ENCODE peak calls at places on chromosome 4, in eight cellular contexts. T, E, N, X, G, Z, O and Q are unnamed samples. For H3K36me3 and H3K27me3, the result is how much of the 10 kb centered on the place peaks cover.

GRCh38 chr4:55180980-55181379 is 55.6 kb upstream of the KDR start:
- DNase-seq in X (no peak), E (peak), G (no peak), N (no peak), Z (no peak), O (no peak), T (no peak), Q (no peak)

GRCh38 chr4:16764622-16765021 is 133.8 kb downstream of the LDB2 start:
- DNase-seq in O (peak), N (no peak), E (no peak), G (peak), X (no peak), Z (no peak), T (no peak), Q (no peak)

GRCh38 chr4:138175337-138175794 is 66.8 kb downstream of the SLC7A11 start:
- DNase-seq in Z (no peak), X (no peak), G (no peak), N (no peak), T (no peak), E (peak), O (peak), Q (no peak)

GRCh38 chr4:172134536-172134935 is 321.3 kb downstream of the GALNTL6 start:
- DNase-seq in Z (no peak), G (no peak), O (no peak), X (no peak), E (peak), N (no peak), T (no peak), Q (no peak)

GRCh38 chr4:24473309-24473721 is 111.0 kb downstream of the DHX15 start:
- DNase-seq in N (no peak), Z (no peak), E (peak), O (peak), X (no peak), T (no peak), G (peak), Q (peak)

GRCh38 chr4:55512077-55512476 is 34.6 kb downstream of the CLOCK start:
- DNase-seq in O (no peak), E (no peak), N (no peak), G (no peak), T (no peak), X (no peak), Z (no peak), Q (no peak)

GRCh38 chr4:40621592-40622512 is 7.8 kb downstream of the RBM47 start:
- DNase-seq in E (peak), T (no peak), O (peak), N (peak), G (peak), Z (peak), X (no peak), Q (peak)

GRCh38 chr4:128386761-128387599 is 99.4 kb upstream of the PGRMC2 start:
- DNase-seq in Z (peak), G (no peak), O (peak), T (peak), E (peak), N (peak), X (no peak), Q (peak)

GRCh38 chr4:80266902-80267380 is 477 bp downstream of the FGF5 start:
- DNase-seq in N (no peak), X (no peak), T (no peak), E (peak), G (no peak), O (peak), Z (no peak), Q (no peak)

GRCh38 chr4:3010577-3010976 is 47.2 kb downstream of the GRK4 start:
- DNase-seq in O (no peak), N (no peak), Z (no peak), X (no peak), G (no peak), T (no peak), E (no peak), Q (no peak)

GRCh38 chr4:81061340-81061730 is 30.8 kb downstream of the BMP3 start:
- DNase-seq in Z (no peak), G (no peak), T (no peak), E (no peak), X (no peak), N (no peak), O (no peak), Q (no peak)

GRCh38 chr4:7145291-7145934 is 46.9 kb upstream of the SORCS2 start:
- DNase-seq in O (no peak), G (no peak), Z (no peak), E (no peak), N (no peak), T (no peak), X (no peak), Q (no peak)

GRCh38 chr4:78369691-78370090 is 181.9 kb upstream of the ANXA3 start:
- DNase-seq in X (no peak), N (no peak), Z (no peak), E (peak), O (no peak), T (no peak), G (no peak), Q (no peak)

GRCh38 chr4:118281611-118282442 is 71.0 kb downstream of the PRSS12 start:
- DNase-seq in O (peak), G (no peak), X (no peak), N (no peak), E (peak), T (no peak), Z (no peak), Q (no peak)

GRCh38 chr4:153781717-153782416 is 7.0 kb downstream of the SFRP2 start:
- DNase-seq in O (peak), T (no peak), X (no peak), G (no peak), Z (no peak), N (no peak), E (peak), Q (no peak)

GRCh38 chr4:15906024-15906443 is 32.5 kb downstream of the FGFBP1 start:
- DNase-seq in N (peak), G (peak), T (no peak), Z (peak), X (no peak), O (no peak), E (peak), Q (no peak)

DNA sequence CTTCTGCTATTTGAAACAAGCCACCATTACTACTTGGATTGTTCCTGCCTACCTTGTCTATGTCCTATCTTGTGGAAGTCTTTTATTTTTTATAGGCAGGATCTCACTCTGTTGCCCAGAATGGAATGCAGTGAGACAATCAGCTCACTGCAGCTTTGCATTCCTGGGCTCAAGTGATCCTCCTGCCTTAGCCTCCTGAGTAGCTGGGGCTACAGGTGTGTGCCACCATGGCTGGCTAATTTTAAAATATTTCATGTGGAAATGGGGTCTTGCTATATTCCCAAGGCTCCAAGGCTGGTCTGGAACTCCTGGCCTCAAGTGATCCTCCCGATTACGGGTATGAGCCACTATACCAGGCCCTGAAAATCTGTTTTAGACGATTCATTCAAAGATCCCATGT is 7.6 kb downstream of the RPS3A start:
- DNase-seq in X (no peak), Z (no peak), N (no peak), E (no peak), O (no peak), T (no peak), G (no peak), Q (no peak)
- H3K36me3 ChIP-seq in X (under half), Z (under half), N (half or more), E (under half), O (under half), T (under half), G (under half), Q (half or more)

GRCh38 chr4:65668201-65669007 is 1.9 kb downstream of the EPHA5 start:
- DNase-seq in N (peak), X (no peak), T (no peak), G (no peak), Z (no peak), E (peak), O (no peak), Q (peak)
- H3K27me3 ChIP-seq in N (half or more), X (under half), T (under half), G (under half), Z (under half), E (under half), O (under half), Q (under half)

DNA sequence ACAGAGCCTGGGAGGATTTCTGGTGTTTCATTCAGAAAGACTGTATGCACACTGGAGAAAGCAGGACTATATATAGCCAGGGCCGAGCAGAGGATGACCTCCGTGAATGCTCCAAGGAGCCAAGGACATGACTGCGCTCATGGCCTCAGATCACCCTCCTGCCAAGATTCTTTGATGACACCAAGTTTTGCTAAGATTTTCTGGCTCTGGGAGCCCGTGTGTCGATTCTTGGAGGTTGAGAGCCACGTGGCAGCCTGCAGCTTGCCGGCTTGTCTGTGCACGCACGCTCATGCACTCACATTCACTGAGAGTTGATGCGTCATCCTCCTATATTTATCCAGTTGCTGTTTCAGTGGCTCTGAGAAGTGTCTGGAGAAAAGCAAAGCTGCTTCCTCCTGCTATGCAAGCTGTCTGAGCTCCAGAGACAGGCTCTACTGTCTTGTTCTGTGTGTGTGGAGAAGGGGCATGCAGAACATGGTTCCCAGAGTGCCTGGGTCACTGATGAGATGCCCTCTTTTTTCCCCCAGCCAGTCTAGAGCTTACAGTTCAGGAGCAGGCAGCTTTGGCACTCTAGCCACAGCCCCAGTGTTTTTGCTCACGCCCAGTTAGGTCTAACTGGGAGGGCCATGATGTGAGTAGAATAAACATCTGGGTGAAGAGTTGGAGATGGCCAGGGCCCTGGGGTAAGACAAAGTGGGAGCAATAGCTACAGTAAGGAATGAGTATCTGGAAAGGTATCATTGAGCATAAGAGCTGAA is 64.9 kb upstream of the SCOC start:
- DNase-seq in E (peak), O (peak), Z (no peak), T (peak), N (no peak), G (no peak), X (no peak), Q (peak)
- H3K4me3 ChIP-seq in E (no peak), O (no peak), Z (no peak), T (peak), N (no peak), G (no peak), X (no peak), Q (no peak)

GRCh38 chr4:10093801-10094552 is 22.6 kb downstream of the WDR1 start:
- DNase-seq in Z (peak), O (peak), E (peak), G (no peak), X (no peak), N (no peak), T (no peak), Q (no peak)
- H3K36me3 ChIP-seq in Z (under half), O (half or more), E (half or more), G (under half), X (half or more), N (half or more), T (half or more), Q (half or more)